ENCODE peak calls at places on chromosome 13, in eight cellular contexts. C is endothelial cell of umbilical vein; U is activated effector memory CD4-positive, alpha-beta T cell treated with anti-CD3 and anti-CD28 coated beads, Interleukin-2, amount 50 U/mL, for 16 hours; G is fibroblast of the conjunctiva; Q is glutamatergic neuron; W is activated CD4-positive, alpha-beta memory T cell treated with anti-CD3 and anti-CD28 coated beads for 36 hours; Y is ovary; V is AG08395. O is an unnamed sample.

GRCh38 chr13:68574053-68574452 is 1343.9 kb upstream of the PCDH9 start:
- DNase-seq in W (no peak), U (no peak), G (no peak), Y (no peak), V (no peak), C (no peak), Q (no peak), O (no peak)

GRCh38 chr13:39129253-39129652 is 91.0 kb downstream of the NHLRC3 start:
- DNase-seq in V (no peak), Q (no peak), Y (no peak), C (no peak), G (no peak), U (no peak), W (no peak), O (no peak)

GRCh38 chr13:108961542-108962125 is 332.2 kb downstream of the MYO16 start:
- DNase-seq in U (no peak), V (peak; percentile 57), C (peak; percentile 60), G (peak; percentile 46), Q (no peak), W (no peak), Y (no peak), O (no peak)

GRCh38 chr13:111936267-111936925 is 130.6 kb upstream of the SOX1 start:
- DNase-seq in W (no peak), Y (no peak), U (peak; percentile 28), V (no peak), Q (no peak), G (no peak), C (no peak), O (no peak)

GRCh38 chr13:23743717-23744116 is 145.5 kb downstream of the MIPEP start:
- DNase-seq in C (no peak), U (no peak), V (no peak), W (no peak), Y (no peak), G (no peak), Q (no peak), O (no peak)

GRCh38 chr13:106617561-106617960 is 49.6 kb upstream of the ARGLU1 start:
- DNase-seq in Q (no peak), G (no peak), W (no peak), U (no peak), C (peak; percentile 82), V (peak; percentile 52), Y (no peak), O (no peak)

GRCh38 chr13:85520445-85520844 is 278.8 kb downstream of the SLITRK6 start:
- DNase-seq in W (no peak), Y (no peak), Q (no peak), V (no peak), C (no peak), U (no peak), G (peak; percentile 16), O (no peak)

GRCh38 chr13:92390217-92390616 is 836.4 kb upstream of the GPC6 start:
- DNase-seq in G (no peak), W (no peak), C (no peak), V (no peak), Q (no peak), U (no peak), Y (no peak), O (no peak)

GRCh38 chr13:28805193-28805819 is 14.8 kb upstream of the MTUS2 start:
- DNase-seq in Q (peak; percentile 73), V (no peak), G (no peak), C (no peak), W (peak; percentile 57), Y (no peak), U (peak; percentile 72), O (no peak)

GRCh38 chr13:112060899-112061366 is 6.0 kb upstream of the SOX1 start:
- DNase-seq in V (no peak), Q (peak; percentile 26), G (no peak), W (no peak), C (no peak), Y (no peak), U (no peak), O (no peak)

GRCh38 chr13:26721251-26721939 is 39.2 kb downstream of the GPR12 start:
- DNase-seq in Q (peak; percentile 68), U (peak; percentile 68), Y (no peak), C (no peak), V (no peak), W (peak; percentile 52), G (no peak), O (no peak)

GRCh38 chr13:30409911-30410704 is 12.2 kb upstream of the UBE2L5 start:
- DNase-seq in V (peak; percentile 77), C (no peak), G (no peak), Y (no peak), Q (no peak), U (no peak), W (no peak), O (no peak)

GRCh38 chr13:45838171-45838745 is 13.3 kb downstream of the SIAH3 start:
- DNase-seq in U (no peak), W (no peak), Q (no peak), V (no peak), G (no peak), Y (no peak), C (no peak), O (no peak)

GRCh38 chr13:94272038-94272437 is 207.4 kb downstream of the DCT start:
- DNase-seq in G (no peak), Y (no peak), V (no peak), W (no peak), Q (no peak), C (no peak), U (no peak), O (no peak)

GRCh38 chr13:111792956-111793355 is 274.0 kb upstream of the SOX1 start:
- DNase-seq in U (no peak), V (no peak), C (no peak), G (no peak), W (no peak), Y (no peak), Q (no peak), O (no peak)

GRCh38 chr13:81001828-81002385 is 661.0 kb upstream of the SPRY2 start:
- DNase-seq in C (no peak), Y (no peak), W (no peak), U (no peak), G (no peak), Q (no peak), V (no peak), O (no peak)

GRCh38 chr13:48000559-48001126 is 430 bp downstream of the SUCLA2 start:
- DNase-seq in V (peak; percentile 28), U (no peak), G (no peak), Y (no peak), W (no peak), Q (no peak), C (peak; percentile 40), O (no peak)

GRCh38 chr13:30734434-30734833 is 909 bp upstream of the ALOX5AP start:
- DNase-seq in W (no peak), Q (no peak), U (peak; percentile 21), Y (no peak), V (no peak), G (no peak), C (no peak), O (no peak)

GRCh38 chr13:95948646-95949045 is 104.6 kb downstream of the UGGT2 start:
- DNase-seq in V (no peak), W (no peak), Y (no peak), G (peak; percentile 4), U (no peak), C (no peak), Q (no peak), O (peak; percentile 29)

GRCh38 chr13:20161275-20161950 is 561 bp upstream of the GJA3 start:
- DNase-seq in V (no peak), Y (no peak), W (peak; percentile 66), C (no peak), G (no peak), U (peak; percentile 83), Q (no peak), O (no peak)